ENCODE peak calls at places on chromosome 18, in eight cellular contexts. X is mucosa of descending colon, P is cardiac muscle cell, L is NT2/D1, Y is GM23248, V is astrocyte, C is IMR-90, E is pancreas. W is an unnamed sample. For H3K9me3, the result is how much of the 10 kb centered on the place peaks cover.

GRCh38 chr18:51727780-51728179 is 530.3 kb upstream of the MEX3C start:
- DNase-seq in C (no peak), X (no peak), E (no peak), L (no peak), Y (no peak), P (no peak), V (no peak), W (no peak)

GRCh38 chr18:36580874-36581750 is 247.7 kb downstream of the TPGS2 start:
- DNase-seq in C (peak), X (no peak), E (no peak), L (no peak), P (no peak), Y (peak), V (peak), W (no peak)

GRCh38 chr18:7720395-7720794 is 153.3 kb downstream of the PTPRM start:
- DNase-seq in P (no peak), V (no peak), C (no peak), E (no peak), Y (no peak), X (no peak), L (no peak), W (no peak)

GRCh38 chr18:23487738-23488625 is 15.3 kb upstream of the RMC1 start:
- DNase-seq in Y (peak), E (no peak), L (no peak), V (peak), P (no peak), X (no peak), C (peak), W (no peak)

GRCh38 chr18:21191596-21192307 is 50.3 kb upstream of the GREB1L start:
- DNase-seq in L (peak), Y (peak), E (no peak), X (no peak), V (peak), P (peak), C (peak), W (no peak)

GRCh38 chr18:532023-532422 is 31.5 kb upstream of the COLEC12 start:
- DNase-seq in Y (no peak), P (no peak), E (no peak), X (no peak), V (no peak), L (no peak), C (no peak), W (no peak)

GRCh38 chr18:41371718-41372117 is 583.3 kb upstream of the PIK3C3 start:
- DNase-seq in P (no peak), E (no peak), C (peak), Y (peak), X (no peak), L (no peak), V (no peak), W (no peak)

GRCh38 chr18:48036641-48037421 is 106.4 kb upstream of the SMAD2 start:
- DNase-seq in L (no peak), V (no peak), X (no peak), P (no peak), C (no peak), E (no peak), Y (peak), W (no peak)

GRCh38 chr18:58231930-58232329 is 187.9 kb downstream of the NEDD4L start:
- DNase-seq in Y (peak), V (no peak), L (no peak), E (no peak), C (no peak), P (no peak), X (no peak), W (no peak)

GRCh38 chr18:12302391-12303147 is 5.5 kb upstream of the TUBB6 start:
- DNase-seq in X (no peak), Y (no peak), E (no peak), P (no peak), L (no peak), C (no peak), V (no peak), W (no peak)

GRCh38 chr18:12880532-12880892 is 3.5 kb downstream of the PTPN2 start:
- DNase-seq in L (no peak), X (no peak), Y (no peak), C (no peak), E (no peak), P (no peak), V (no peak), W (no peak)

GRCh38 chr18:77052656-77053309 is 79.8 kb downstream of the MBP start:
- DNase-seq in X (peak), E (no peak), P (no peak), Y (no peak), L (no peak), V (no peak), C (no peak), W (no peak)

GRCh38 chr18:2223394-2223793 is 347.9 kb downstream of the METTL4 start:
- DNase-seq in E (no peak), Y (peak), L (no peak), V (peak), X (no peak), P (peak), C (no peak), W (no peak)

GRCh38 chr18:68574311-68574710 is 140.6 kb downstream of the TMX3 start:
- DNase-seq in X (no peak), L (no peak), E (no peak), P (no peak), C (no peak), Y (no peak), V (no peak), W (no peak)

GRCh38 chr18:74550886-74551285 is 16.6 kb downstream of the CNDP1 start:
- DNase-seq in X (no peak), P (no peak), V (no peak), L (no peak), Y (no peak), E (no peak), C (no peak), W (no peak)

GRCh38 chr18:67300498-67300897 is 216.0 kb downstream of the DSEL start:
- DNase-seq in E (no peak), V (no peak), L (no peak), X (no peak), Y (no peak), P (no peak), C (no peak), W (no peak)

GRCh38 chr18:64330161-64330560 is 181.3 kb upstream of the LINC00305 start:
- DNase-seq in X (no peak), L (peak), E (no peak), P (peak), Y (no peak), C (no peak), V (no peak), W (no peak)

GRCh38 chr18:22678486-22678885 is 254.6 kb upstream of the RBBP8 start:
- DNase-seq in P (no peak), X (no peak), L (no peak), E (no peak), V (peak), C (no peak), Y (no peak), W (no peak)

GRCh38 chr18:76434452-76434851 is 60.6 kb downstream of the ZNF516 start:
- DNase-seq in L (no peak), X (no peak), V (no peak), Y (no peak), P (no peak), E (peak), C (no peak), W (no peak)

GRCh38 chr18:61502472-61502871 is 169.2 kb downstream of the CDH20 start:
- DNase-seq in E (no peak), P (peak), Y (peak), C (peak), X (no peak), L (peak), V (peak), W (no peak)

GRCh38 chr18:12236934-12237832 is 17.0 kb upstream of the CIDEA start:
- DNase-seq in E (peak), C (peak), P (peak), L (peak), X (peak), V (peak), Y (peak), W (peak)

GRCh38 chr18:10139783-10140410 is 226.1 kb downstream of the VAPA start:
- DNase-seq in E (no peak), V (peak), P (no peak), Y (peak), L (no peak), X (no peak), C (peak), W (no peak)

GRCh38 chr18:34493566-34494358 is 216.3 kb upstream of the DTNA start:
- DNase-seq in P (peak), E (peak), L (peak), V (peak), Y (peak), C (no peak), X (peak), W (no peak)

GRCh38 chr18:24022141-24022540 is 7.6 kb downstream of the TTC39C start:
- DNase-seq in P (no peak), E (no peak), L (no peak), C (peak), Y (peak), X (no peak), V (peak), W (no peak)

GRCh38 chr18:50875966-50876536 is 2.9 kb upstream of the ME2 start:
- DNase-seq in V (no peak), X (no peak), C (no peak), E (no peak), L (no peak), Y (no peak), P (no peak), W (no peak)

GRCh38 chr18:43073771-43074170 is 41.7 kb downstream of the RIT2 start:
- DNase-seq in P (no peak), V (no peak), L (no peak), C (no peak), E (no peak), Y (no peak), X (no peak), W (no peak)

GRCh38 chr18:3612315-3612714 is 162.3 kb downstream of the TGIF1 start:
- DNase-seq in C (no peak), P (no peak), E (no peak), Y (peak), V (no peak), L (no peak), X (no peak), W (no peak)

GRCh38 chr18:57301573-57302230 is 50.7 kb upstream of the ST8SIA3 start:
- DNase-seq in E (no peak), X (no peak), L (no peak), Y (no peak), V (no peak), C (no peak), P (peak), W (no peak)

GRCh38 chr18:58512161-58512581 is 116.7 kb downstream of the ALPK2 start:
- DNase-seq in X (no peak), V (no peak), C (no peak), Y (no peak), P (no peak), L (peak), E (no peak), W (no peak)

GRCh38 chr18:44396550-44396949 is 284.1 kb upstream of the SETBP1 start:
- DNase-seq in Y (no peak), X (no peak), C (no peak), E (no peak), P (no peak), L (no peak), V (no peak), W (no peak)
- H3K9me3 ChIP-seq in Y (under half), X (under half), C (under half), E (under half), P (under half), L (under half), V (under half), W (under half)

DNA sequence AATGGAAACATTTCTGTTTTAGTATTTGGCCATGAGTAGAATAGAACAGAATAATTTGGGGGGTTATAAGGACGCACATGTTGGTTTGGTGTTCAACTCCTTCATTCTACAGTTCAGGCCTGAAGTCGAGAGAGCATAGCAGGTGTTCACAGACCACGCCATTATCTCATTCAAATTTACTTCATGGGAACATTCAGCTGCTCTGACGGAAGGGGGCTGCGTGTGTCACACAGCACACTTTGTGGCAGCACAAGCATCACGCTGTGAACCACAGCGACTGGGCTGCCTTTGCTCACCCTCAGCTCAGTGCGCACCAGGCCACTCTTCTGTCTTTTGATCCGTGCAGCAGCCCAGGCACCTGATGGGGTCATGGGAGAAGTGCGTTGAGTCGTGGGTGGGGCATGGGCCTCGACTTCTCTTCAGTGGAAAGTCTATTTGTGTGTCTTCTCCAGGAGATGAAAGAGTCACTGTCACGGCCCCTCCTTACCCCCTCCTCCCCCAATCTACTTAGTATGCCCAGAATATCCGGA is 348.6 kb upstream of the SALL3 start:
- DNase-seq in E (no peak), Y (no peak), L (no peak), V (no peak), C (no peak), X (no peak), P (no peak), W (no peak)
- H3K9me3 ChIP-seq in E (under half), Y (under half), L (under half), V (under half), C (half or more), X (under half), P (under half), W (under half)

GRCh38 chr18:62725896-62726295 is 10.6 kb downstream of the PHLPP1 start:
- DNase-seq in P (no peak), V (no peak), X (no peak), E (no peak), C (no peak), Y (no peak), L (no peak), W (no peak)

GRCh38 chr18:62732631-62733030 is 17.3 kb downstream of the PHLPP1 start:
- DNase-seq in L (no peak), P (no peak), E (no peak), V (no peak), X (no peak), C (no peak), Y (no peak), W (no peak)

GRCh38 chr18:62730926-62731325 is 15.6 kb downstream of the PHLPP1 start:
- DNase-seq in L (no peak), P (no peak), X (no peak), E (no peak), V (no peak), Y (peak), C (no peak), W (no peak)

GRCh38 chr18:62728254-62728653 is 12.9 kb downstream of the PHLPP1 start:
- DNase-seq in E (no peak), Y (no peak), P (no peak), V (no peak), L (no peak), C (no peak), X (no peak), W (no peak)

GRCh38 chr18:62729487-62730386 is 14.4 kb downstream of the PHLPP1 start:
- DNase-seq in P (no peak), Y (no peak), V (no peak), E (no peak), X (no peak), C (no peak), L (no peak), W (no peak)
- H3K9me3 ChIP-seq in P (under half), Y (under half), V (under half), E (under half), X (under half), C (under half), L (under half), W (under half)

DNA sequence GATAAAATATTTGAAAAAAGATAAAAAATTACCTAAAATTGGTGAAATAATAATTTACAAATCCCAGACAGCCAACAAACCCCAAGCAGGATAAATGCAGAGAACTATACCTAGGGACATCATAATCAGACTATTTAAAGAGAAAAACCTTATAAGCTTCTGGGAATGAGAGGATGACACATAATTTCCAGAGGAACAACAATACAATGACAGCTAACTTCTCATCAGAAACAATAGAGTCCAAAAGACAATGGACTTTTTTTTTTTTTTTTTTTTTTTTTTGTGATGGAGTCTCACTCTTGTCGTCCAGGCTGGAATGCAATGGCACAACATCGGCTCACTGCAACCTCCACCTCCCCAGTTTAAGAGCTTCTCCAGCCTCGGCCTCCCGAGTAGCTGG is 65.2 kb downstream of the SOCS6 start:
- DNase-seq in L (no peak), Y (peak), C (no peak), E (no peak), X (no peak), P (no peak), V (no peak), W (no peak)
- H3K9me3 ChIP-seq in L (under half), Y (under half), C (under half), E (under half), X (under half), P (under half), V (under half), W (under half)

GRCh38 chr18:5585653-5586052 is 41.9 kb upstream of the EPB41L3 start:
- DNase-seq in L (no peak), X (no peak), E (no peak), C (no peak), Y (no peak), V (no peak), P (no peak), W (no peak)
- H3K9me3 ChIP-seq in L (under half), X (under half), E (under half), C (under half), Y (under half), V (under half), P (under half), W (under half)

GRCh38 chr18:45980229-45980628 is 13.1 kb upstream of the EPG5 start:
- DNase-seq in V (no peak), L (no peak), X (no peak), C (no peak), E (no peak), P (no peak), Y (no peak), W (no peak)
- H3K9me3 ChIP-seq in V (under half), L (under half), X (under half), C (under half), E (under half), P (under half), Y (under half), W (under half)